ENCODE peak calls at places on chromosomes 3 and 15, in five cellular contexts. One of them, this sample, is unnamed.

GRCh38 chr15:98529205-98530145 is 118.9 kb upstream of the IGF1R start:
- DNase-seq in GM23338: no peak
- DNase-seq in skeletal muscle cell: no peak
- DNase-seq in WTC11: no peak
- DNase-seq in non-pigmented ciliary epithelial cell: no peak
- DNase-seq in this sample: no peak

GRCh38 chr3:82940124-82940523 is 1178.7 kb upstream of the GBE1 start:
- DNase-seq in GM23338: no peak
- DNase-seq in skeletal muscle cell: no peak
- DNase-seq in WTC11: no peak
- DNase-seq in non-pigmented ciliary epithelial cell: no peak
- DNase-seq in this sample: no peak

GRCh38 chr3:64501298-64501906 is 186.4 kb downstream of the ADAMTS9 start:
- DNase-seq in GM23338: no peak
- DNase-seq in skeletal muscle cell: no peak
- DNase-seq in WTC11: no peak
- DNase-seq in non-pigmented ciliary epithelial cell: peak; percentile 78
- DNase-seq in this sample: no peak

GRCh38 chr15:58932791-58933310 is 628 bp downstream of the SLTM start:
- DNase-seq in GM23338: peak; percentile 42
- DNase-seq in skeletal muscle cell: no peak
- DNase-seq in WTC11: no peak
- DNase-seq in non-pigmented ciliary epithelial cell: no peak
- DNase-seq in this sample: no peak

GRCh38 chr15:25543156-25543555 is 104.3 kb upstream of the UBE3A start:
- DNase-seq in GM23338: no peak
- DNase-seq in skeletal muscle cell: no peak
- DNase-seq in WTC11: no peak
- DNase-seq in non-pigmented ciliary epithelial cell: no peak
- DNase-seq in this sample: no peak

GRCh38 chr3:78887029-78887428 is 880.8 kb downstream of the ROBO1 start:
- DNase-seq in GM23338: no peak
- DNase-seq in skeletal muscle cell: no peak
- DNase-seq in WTC11: no peak
- DNase-seq in non-pigmented ciliary epithelial cell: peak; percentile 74
- DNase-seq in this sample: no peak

GRCh38 chr3:153752405-153753027 is 368.7 kb upstream of the ARHGEF26 start:
- DNase-seq in GM23338: no peak
- DNase-seq in skeletal muscle cell: no peak
- DNase-seq in WTC11: no peak
- DNase-seq in non-pigmented ciliary epithelial cell: no peak
- DNase-seq in this sample: no peak

GRCh38 chr3:171845541-171846284 is 2.6 kb downstream of the TMEM212 start:
- DNase-seq in GM23338: no peak
- DNase-seq in skeletal muscle cell: no peak
- DNase-seq in WTC11: no peak
- DNase-seq in non-pigmented ciliary epithelial cell: no peak
- DNase-seq in this sample: no peak

GRCh38 chr3:138673641-138674040 is 65.1 kb downstream of the FAIM start:
- DNase-seq in GM23338: peak; percentile 40
- DNase-seq in skeletal muscle cell: peak; percentile 47
- DNase-seq in WTC11: no peak
- DNase-seq in non-pigmented ciliary epithelial cell: no peak
- DNase-seq in this sample: no peak

GRCh38 chr3:156563900-156564682 is 9.2 kb upstream of the SSR3 start:
- DNase-seq in GM23338: no peak
- DNase-seq in skeletal muscle cell: no peak
- DNase-seq in WTC11: no peak
- DNase-seq in non-pigmented ciliary epithelial cell: no peak
- DNase-seq in this sample: no peak

GRCh38 chr3:155204851-155205250 is 88.6 kb downstream of the STRIT1 start:
- DNase-seq in GM23338: no peak
- DNase-seq in skeletal muscle cell: no peak
- DNase-seq in WTC11: no peak
- DNase-seq in non-pigmented ciliary epithelial cell: no peak
- DNase-seq in this sample: no peak

GRCh38 chr15:62719316-62719715 is 323.2 kb upstream of the TPM1 start:
- DNase-seq in GM23338: no peak
- DNase-seq in skeletal muscle cell: no peak
- DNase-seq in WTC11: no peak
- DNase-seq in non-pigmented ciliary epithelial cell: no peak
- DNase-seq in this sample: no peak

GRCh38 chr3:8554725-8555621 is 53.4 kb downstream of the LMCD1 start:
- DNase-seq in GM23338: peak; percentile 38
- DNase-seq in skeletal muscle cell: peak; percentile 92
- DNase-seq in WTC11: peak; percentile 16
- DNase-seq in non-pigmented ciliary epithelial cell: no peak
- DNase-seq in this sample: no peak

GRCh38 chr3:49236226-49236625 is 40.8 kb downstream of the C3orf62 start:
- DNase-seq in GM23338: no peak
- DNase-seq in skeletal muscle cell: no peak
- DNase-seq in WTC11: no peak
- DNase-seq in non-pigmented ciliary epithelial cell: no peak
- DNase-seq in this sample: no peak

GRCh38 chr15:57305009-57305408 is 71.3 kb upstream of the CGNL1 start:
- DNase-seq in GM23338: no peak
- DNase-seq in skeletal muscle cell: no peak
- DNase-seq in WTC11: no peak
- DNase-seq in non-pigmented ciliary epithelial cell: no peak
- DNase-seq in this sample: no peak

GRCh38 chr3:187315872-187316271 is 24.3 kb upstream of the MASP1 start:
- DNase-seq in GM23338: no peak
- DNase-seq in skeletal muscle cell: no peak
- DNase-seq in WTC11: no peak
- DNase-seq in non-pigmented ciliary epithelial cell: no peak
- DNase-seq in this sample: no peak

GRCh38 chr3:69558912-69559311 is 173.0 kb upstream of the FRMD4B start:
- DNase-seq in GM23338: no peak
- DNase-seq in skeletal muscle cell: peak; percentile 75
- DNase-seq in WTC11: no peak
- DNase-seq in non-pigmented ciliary epithelial cell: no peak
- DNase-seq in this sample: no peak

GRCh38 chr3:58640700-58641372 is 25.7 kb downstream of the FAM3D start:
- DNase-seq in GM23338: peak; percentile 95
- DNase-seq in skeletal muscle cell: no peak
- DNase-seq in WTC11: peak; percentile 93
- DNase-seq in non-pigmented ciliary epithelial cell: no peak
- DNase-seq in this sample: peak; percentile 7

GRCh38 chr3:88005066-88005465 is 53.7 kb downstream of the CGGBP1 start:
- DNase-seq in GM23338: peak; percentile 56
- DNase-seq in skeletal muscle cell: peak; percentile 9
- DNase-seq in WTC11: no peak
- DNase-seq in non-pigmented ciliary epithelial cell: no peak
- DNase-seq in this sample: no peak